ENCODE peak calls at places on chromosome 13, in five cellular contexts. V is iPS DF 6.9, G is upper lobe of right lung, U is neural progenitor cell, Y is H1. K is an unnamed sample.
A peak's percentile ranks its signal among the peaks of the same experiment; 100 is the strongest.

GRCh38 chr13:101417043-101417406 is 717 bp upstream of the NALCN start:
- DNase-seq in Y (no peak), V (no peak), G (no peak), U (peak; percentile 9), K (no peak)

GRCh38 chr13:106619688-106620555 is 52.0 kb upstream of the ARGLU1 start:
- DNase-seq in U (peak; percentile 79), G (no peak), Y (no peak), V (peak; percentile 37), K (no peak)

GRCh38 chr13:78372581-78372980 is 230.8 kb downstream of the POU4F1 start:
- DNase-seq in V (no peak), U (no peak), G (no peak), Y (no peak), K (no peak)

GRCh38 chr13:98405690-98406344 is 171.1 kb downstream of the STK24 start:
- DNase-seq in U (no peak), V (no peak), G (no peak), Y (no peak), K (no peak)

GRCh38 chr13:109812375-109812774 is 26.0 kb upstream of the IRS2 start:
- DNase-seq in G (no peak), Y (no peak), V (no peak), U (no peak), K (no peak)

GRCh38 chr13:84445776-84446175 is 563.5 kb upstream of the SLITRK1 start:
- DNase-seq in Y (no peak), G (no peak), U (no peak), V (no peak), K (no peak)

GRCh38 chr13:91722267-91722884 is 324.0 kb downstream of the GPC5 start:
- DNase-seq in Y (no peak), G (no peak), U (peak; percentile 36), V (no peak), K (no peak)

GRCh38 chr13:36345438-36346221 is 564 bp downstream of the SPART start:
- DNase-seq in V (no peak), G (peak; percentile 69), Y (peak; percentile 73), U (peak; percentile 81), K (peak; percentile 62)

GRCh38 chr13:106561551-106562170 is 6.3 kb downstream of the ARGLU1 start:
- DNase-seq in G (no peak), Y (no peak), U (peak; percentile 55), V (no peak), K (no peak)

GRCh38 chr13:56515441-56515840 is 625.3 kb upstream of the PRR20A start:
- DNase-seq in U (no peak), Y (no peak), G (no peak), V (no peak), K (no peak)

GRCh38 chr13:94369862-94370491 is 109.5 kb downstream of the DCT start:
- DNase-seq in G (no peak), U (no peak), Y (no peak), V (no peak), K (no peak)

GRCh38 chr13:102774210-102774560 is 599 bp upstream of the TEX30 start:
- DNase-seq in G (no peak), Y (no peak), V (no peak), U (no peak), K (no peak)

GRCh38 chr13:20387441-20387971 is 138.2 kb downstream of the CRYL1 start:
- DNase-seq in Y (no peak), U (no peak), V (no peak), G (no peak), K (no peak)

GRCh38 chr13:60654405-60654804 is 257.4 kb downstream of the TDRD3 start:
- DNase-seq in G (no peak), U (peak; percentile 51), Y (no peak), V (no peak), K (peak; percentile 33)

GRCh38 chr13:43475135-43475534 is 311.6 kb downstream of the ENOX1 start:
- DNase-seq in U (no peak), G (no peak), V (no peak), Y (no peak), K (no peak)

GRCh38 chr13:73767191-73767741 is 366.9 kb downstream of the KLF12 start:
- DNase-seq in V (no peak), U (peak; percentile 91), Y (no peak), G (no peak), K (no peak)

GRCh38 chr13:73772449-73773186 is 361.6 kb downstream of the KLF12 start:
- DNase-seq in G (no peak), Y (no peak), U (no peak), V (no peak), K (no peak)

GRCh38 chr13:73765651-73766384 is 368.4 kb downstream of the KLF12 start:
- DNase-seq in V (no peak), Y (peak; percentile 57), U (peak; percentile 91), G (peak; percentile 79), K (peak; percentile 84)

DNA sequence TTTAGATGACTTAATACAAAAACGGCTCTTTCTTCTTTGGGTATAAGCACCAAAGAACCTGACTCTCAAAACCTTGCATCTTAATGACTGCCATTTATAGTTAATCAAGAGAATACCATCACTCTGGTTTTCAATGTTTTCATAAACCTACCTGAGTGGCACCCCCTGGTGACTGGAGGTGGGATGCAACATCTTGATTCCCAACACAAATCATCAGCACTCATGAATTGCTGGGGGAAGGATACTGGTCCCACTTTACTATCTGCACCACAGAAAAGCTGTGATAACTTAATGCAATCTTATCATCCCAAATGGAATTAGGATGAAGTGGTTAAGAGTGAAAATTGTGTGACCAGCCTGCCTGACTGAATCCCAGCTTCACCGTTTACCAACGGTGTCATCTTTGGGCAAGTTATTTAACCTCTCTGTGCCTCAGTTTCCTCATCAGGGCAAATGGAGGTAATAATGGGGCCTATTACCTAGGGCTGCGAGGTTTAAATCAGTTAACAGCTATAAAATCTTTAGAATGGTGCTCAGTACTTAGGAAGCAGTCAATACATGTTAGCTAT is 366.4 kb downstream of the KLF12 start:
- DNase-seq in Y (no peak), U (peak; percentile 50), V (no peak), G (no peak), K (no peak)
- H3K4me1 ChIP-seq in Y (peaks cover 5% of the 10 kb centered on the region), U (peaks cover 61% of the 10 kb centered on the region), V (peaks cover 2% of the 10 kb centered on the region), G (peaks cover 23% of the 10 kb centered on the region), K (peaks cover 32% of the 10 kb centered on the region)

GRCh38 chr13:34474469-34474868 is 467.6 kb upstream of the NBEA start:
- DNase-seq in V (no peak), Y (no peak), G (no peak), U (no peak), K (no peak)

GRCh38 chr13:34466301-34466700 is 475.8 kb upstream of the NBEA start:
- DNase-seq in U (no peak), Y (no peak), V (no peak), G (no peak), K (no peak)

GRCh38 chr13:34467450-34468083 is 474.5 kb upstream of the NBEA start:
- DNase-seq in U (no peak), G (no peak), Y (no peak), V (no peak), K (no peak)

GRCh38 chr13:34465423-34465922 is 476.6 kb upstream of the NBEA start:
- DNase-seq in U (no peak), G (no peak), Y (no peak), V (no peak), K (no peak)

DNA sequence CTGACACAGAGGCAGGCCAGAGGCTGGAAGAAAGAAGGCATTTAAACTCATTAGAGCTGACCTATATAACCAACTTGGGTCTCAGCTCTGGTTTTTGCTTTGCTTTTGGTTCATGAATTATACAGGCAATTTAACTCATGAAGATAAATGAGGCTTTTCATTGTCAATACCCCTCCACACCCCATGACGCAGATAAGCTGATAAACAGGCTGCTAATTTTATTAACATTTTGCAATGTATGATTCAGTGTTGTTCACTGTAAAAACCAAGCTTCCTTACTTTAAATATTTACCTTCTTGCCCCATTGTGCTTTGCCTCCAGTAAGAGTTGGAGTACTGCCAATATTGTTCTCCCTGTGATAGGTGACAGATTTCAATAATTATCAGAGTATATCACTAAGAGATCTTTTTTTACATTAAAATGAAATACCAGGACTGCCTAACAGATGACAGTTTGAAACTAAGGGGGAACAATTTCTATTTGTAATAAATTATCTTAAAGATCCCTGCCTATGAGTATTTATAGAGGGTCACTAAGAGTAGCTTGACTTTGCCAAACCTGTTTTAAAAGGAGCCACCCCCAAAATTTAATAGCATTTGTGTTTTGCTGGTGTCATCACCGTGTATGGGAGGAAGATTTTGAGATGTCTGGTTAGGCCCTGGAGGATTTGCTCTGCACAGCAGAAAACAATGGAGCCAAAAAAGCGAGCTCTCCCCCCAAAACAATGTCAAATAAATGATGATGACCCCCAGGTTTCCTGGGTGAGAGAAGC is 472.7 kb upstream of the NBEA start:
- DNase-seq in U (no peak), Y (no peak), V (no peak), G (no peak), K (no peak)
- H3K4me1 ChIP-seq in U (no peaks in the 10 kb centered on the region), Y (no peaks in the 10 kb centered on the region), V (no peaks in the 10 kb centered on the region), G (peaks cover 4% of the 10 kb centered on the region), K (peaks cover 11% of the 10 kb centered on the region)

GRCh38 chr13:51635137-51635878 is 51.0 kb downstream of the WDFY2 start:
- DNase-seq in V (no peak), G (no peak), U (no peak), Y (no peak), K (no peak)
- H3K4me1 ChIP-seq in V (peaks cover 13% of the 10 kb centered on the region), G (peaks cover 17% of the 10 kb centered on the region), U (peaks cover 68% of the 10 kb centered on the region), Y (peaks cover 6% of the 10 kb centered on the region), K (peaks cover 56% of the 10 kb centered on the region)

GRCh38 chr13:114124921-114125320 is 7.5 kb downstream of the RASA3 start:
- DNase-seq in U (no peak), V (no peak), Y (no peak), G (no peak), K (no peak)

GRCh38 chr13:114124486-114124885 is 7.9 kb downstream of the RASA3 start:
- DNase-seq in U (no peak), V (no peak), G (no peak), Y (no peak), K (no peak)

GRCh38 chr13:114123876-114124275 is 8.5 kb downstream of the RASA3 start:
- DNase-seq in Y (no peak), V (no peak), G (no peak), U (no peak), K (no peak)

GRCh38 chr13:114122591-114123211 is 9.7 kb downstream of the RASA3 start:
- DNase-seq in Y (no peak), U (no peak), G (no peak), V (no peak), K (no peak)

GRCh38 chr13:114123448-114123847 is 9.0 kb downstream of the RASA3 start:
- DNase-seq in U (no peak), V (no peak), G (no peak), Y (no peak), K (no peak)
- H3K4me1 ChIP-seq in U (peaks cover 25% of the 10 kb centered on the region), V (peaks cover 20% of the 10 kb centered on the region), G (peaks cover 67% of the 10 kb centered on the region), Y (peaks cover 9% of the 10 kb centered on the region), K (peaks cover 62% of the 10 kb centered on the region)

GRCh38 chr13:61880576-61881283 is 465.1 kb upstream of the PCDH20 start:
- DNase-seq in U (peak; percentile 59), G (no peak), V (peak; percentile 50), Y (no peak), K (no peak)

DNA sequence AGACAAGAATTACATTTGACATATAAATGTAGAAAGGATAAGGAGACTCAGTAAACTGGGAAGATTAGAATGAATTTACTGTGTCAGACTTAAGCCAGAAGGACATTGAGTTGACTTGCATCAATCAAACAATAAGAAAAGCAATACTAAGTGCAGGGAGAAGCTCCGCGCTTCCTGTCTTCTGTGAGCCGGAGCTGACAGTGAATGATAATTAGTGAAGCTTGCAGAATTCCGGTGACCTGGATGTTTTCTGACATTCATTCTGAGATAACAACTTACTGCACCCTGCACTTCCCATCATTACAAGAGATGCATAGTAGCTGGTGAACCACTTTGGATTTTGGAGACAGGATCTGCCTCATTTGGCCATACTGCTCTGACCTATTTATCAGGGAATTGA is 469.2 kb upstream of the PCDH20 start:
- DNase-seq in G (no peak), U (no peak), Y (no peak), V (no peak), K (no peak)
- H3K4me1 ChIP-seq in G (no peaks in the 10 kb centered on the region), U (no peaks in the 10 kb centered on the region), Y (no peaks in the 10 kb centered on the region), V (no peaks in the 10 kb centered on the region), K (no peaks in the 10 kb centered on the region)